ENCODE peak calls at places on chromosome 15, in ten cellular contexts. H is stimulated activated naive CD8-positive, alpha-beta T cell treated with anti-CD3 and anti-CD28 coated beads, Interleukin-15, Interleukin-2, amounts not matched to agents 100 U/mL and 50 U/mL, for 24 hours; K is activated CD8-positive, alpha-beta memory T cell treated with anti-CD3 and anti-CD28 coated beads for 48 hours; A is small intestine; V is NCI-H774; C is neural crest cell; Y is left ventricle myocardium inferior; M is body of pancreas; X is stimulated activated CD8-positive, alpha-beta memory T cell treated with anti-CD3 and anti-CD28 coated beads, Interleukin-4, amount 100 ng/mL, for 1 hour; T is activated T-helper 1 cell treated with anti-CD3 and anti-CD28 coated beads, Interleukin-12 subunit alpha, Interleukin-12 subunit beta, Interleukin-2, Interleukin-4 antibody, amounts not matched to agents 30 ng/mL and 10 ng/mL and 1 ng/mL, durations not matched to agents 14 hours and 24 hours and 36 hours. P is an unnamed sample.

GRCh38 chr15:52653451-52653964 is 25.7 kb downstream of the ATOSA start:
- DNase-seq in H (no peak), K (no peak), A (peak), V (peak), C (no peak), Y (no peak), M (no peak), X (no peak), T (no peak), P (peak)

GRCh38 chr15:77030042-77030927 is 35.4 kb downstream of the PSTPIP1 start:
- DNase-seq in H (peak), K (no peak), A (peak), V (no peak), C (peak), Y (no peak), M (peak), X (no peak), T (no peak), P (no peak)

GRCh38 chr15:101329309-101329863 is 34.3 kb upstream of the SNRPA1 start:
- DNase-seq in H (no peak), K (no peak), A (no peak), V (no peak), C (no peak), Y (no peak), M (no peak), X (no peak), T (no peak), P (no peak)

GRCh38 chr15:57017024-57017423 is 98.6 kb downstream of the TCF12 start:
- DNase-seq in H (no peak), K (no peak), A (no peak), V (no peak), C (no peak), Y (no peak), M (no peak), X (no peak), T (no peak), P (no peak)

GRCh38 chr15:59371458-59372351 is 966 bp downstream of the MYO1E start:
- DNase-seq in H (peak), K (peak), A (peak), V (peak), C (no peak), Y (peak), M (peak), X (no peak), T (no peak), P (no peak)

GRCh38 chr15:80567721-80568157 is 127.4 kb upstream of the ABHD17C start:
- DNase-seq in H (no peak), K (no peak), A (peak), V (peak), C (peak), Y (no peak), M (peak), X (no peak), T (no peak), P (peak)

GRCh38 chr15:85306946-85307686 is 73.3 kb upstream of the AKAP13 start:
- DNase-seq in H (no peak), K (no peak), A (no peak), V (peak), C (no peak), Y (no peak), M (peak), X (no peak), T (no peak), P (peak)

GRCh38 chr15:31901501-31901900 is 128.8 kb upstream of the CHRNA7 start:
- DNase-seq in H (no peak), K (no peak), A (no peak), V (no peak), C (no peak), Y (no peak), M (no peak), X (no peak), T (no peak), P (no peak)

GRCh38 chr15:61915640-61916039 is 144.6 kb downstream of the VPS13C start:
- DNase-seq in H (no peak), K (no peak), A (no peak), V (no peak), C (no peak), Y (no peak), M (no peak), X (no peak), T (no peak), P (no peak)

GRCh38 chr15:100941536-100941935 is 22.4 kb downstream of the LRRK1 start:
- DNase-seq in H (no peak), K (no peak), A (no peak), V (no peak), C (no peak), Y (no peak), M (no peak), X (no peak), T (no peak), P (no peak)

GRCh38 chr15:67096536-67097294 is 31.3 kb downstream of the SMAD3 start:
- DNase-seq in H (no peak), K (no peak), A (no peak), V (no peak), C (no peak), Y (no peak), M (no peak), X (no peak), T (no peak), P (no peak)

GRCh38 chr15:52481915-52482314 is 46.8 kb downstream of the MYO5A start:
- DNase-seq in H (no peak), K (no peak), A (peak), V (no peak), C (no peak), Y (no peak), M (no peak), X (peak), T (peak), P (no peak)

GRCh38 chr15:68484696-68485400 is 52.9 kb upstream of the ITGA11 start:
- DNase-seq in H (no peak), K (no peak), A (no peak), V (no peak), C (no peak), Y (no peak), M (no peak), X (no peak), T (no peak), P (no peak)

GRCh38 chr15:92818658-92819311 is 81.3 kb upstream of the CHD2 start:
- DNase-seq in H (no peak), K (no peak), A (no peak), V (no peak), C (no peak), Y (no peak), M (no peak), X (no peak), T (no peak), P (peak)

GRCh38 chr15:20346082-20346805 is 195.4 kb downstream of the GOLGA6L6 start:
- DNase-seq in H (no peak), K (no peak), A (no peak), V (no peak), C (no peak), Y (no peak), M (no peak), X (no peak), T (no peak), P (no peak)

GRCh38 chr15:74727727-74728126 is 2.4 kb upstream of the CYP1A1 start:
- DNase-seq in H (no peak), K (no peak), A (no peak), V (no peak), C (no peak), Y (peak), M (no peak), X (no peak), T (no peak), P (no peak)

GRCh38 chr15:37107071-37107753 is 6.9 kb upstream of the MEIS2 start:
- DNase-seq in H (no peak), K (no peak), A (no peak), V (no peak), C (no peak), Y (no peak), M (no peak), X (no peak), T (no peak), P (no peak)

GRCh38 chr15:88529021-88529630 is 17.4 kb downstream of the DET1 start:
- DNase-seq in H (no peak), K (no peak), A (no peak), V (no peak), C (no peak), Y (no peak), M (no peak), X (no peak), T (no peak), P (no peak)

GRCh38 chr15:49675051-49675450 is 54.2 kb downstream of the DTWD1 start:
- DNase-seq in H (no peak), K (no peak), A (no peak), V (no peak), C (no peak), Y (no peak), M (no peak), X (no peak), T (no peak), P (no peak)

GRCh38 chr15:99247063-99247462 is 2.3 kb downstream of the TTC23 start:
- DNase-seq in H (no peak), K (no peak), A (no peak), V (no peak), C (no peak), Y (no peak), M (no peak), X (no peak), T (no peak), P (no peak)

GRCh38 chr15:97482521-97482920 is 478.0 kb upstream of the ARRDC4 start:
- DNase-seq in H (no peak), K (no peak), A (no peak), V (no peak), C (no peak), Y (no peak), M (no peak), X (no peak), T (no peak), P (no peak)

GRCh38 chr15:65856821-65857455 is 12.4 kb upstream of the RAB11A start:
- DNase-seq in H (peak), K (peak), A (peak), V (peak), C (peak), Y (peak), M (peak), X (peak), T (peak), P (peak)

GRCh38 chr15:62977952-62978811 is 64.4 kb upstream of the TPM1 start:
- DNase-seq in H (no peak), K (no peak), A (no peak), V (no peak), C (no peak), Y (no peak), M (no peak), X (no peak), T (no peak), P (no peak)

GRCh38 chr15:40830884-40831283 is 2.4 kb upstream of the PPP1R14D start:
- DNase-seq in H (no peak), K (no peak), A (no peak), V (peak), C (no peak), Y (no peak), M (no peak), X (no peak), T (no peak), P (peak)

GRCh38 chr15:97189152-97189551 is 771.4 kb upstream of the ARRDC4 start:
- DNase-seq in H (no peak), K (no peak), A (no peak), V (no peak), C (no peak), Y (no peak), M (no peak), X (no peak), T (no peak), P (no peak)

GRCh38 chr15:100591835-100592234 is 10.1 kb downstream of the LINS1 start:
- DNase-seq in H (no peak), K (no peak), A (no peak), V (no peak), C (no peak), Y (no peak), M (no peak), X (no peak), T (no peak), P (no peak)

GRCh38 chr15:74413350-74414080 is 20.2 kb downstream of the SEMA7A start:
- DNase-seq in H (no peak), K (no peak), A (no peak), V (no peak), C (no peak), Y (no peak), M (no peak), X (no peak), T (no peak), P (no peak)

GRCh38 chr15:88835646-88836045 is 32.4 kb downstream of the ACAN start:
- DNase-seq in H (no peak), K (no peak), A (no peak), V (no peak), C (no peak), Y (no peak), M (no peak), X (no peak), T (no peak), P (no peak)

GRCh38 chr15:44663410-44664272 is at the start of gene SPG11:
- DNase-seq in H (peak), K (peak), A (peak), V (peak), C (peak), Y (peak), M (peak), X (peak), T (peak), P (peak)

GRCh38 chr15:26023691-26024090 is 160.6 kb upstream of the ATP10A start:
- DNase-seq in H (no peak), K (no peak), A (no peak), V (no peak), C (no peak), Y (no peak), M (no peak), X (no peak), T (no peak), P (no peak)

P was measured in SHP77.